ENCODE peak calls at places on chromosomes 11 and 22, in ten cellular contexts. F is NCI-H2171 treated with DMSO at 0.1 percent for 48 hours, Z is NCI-H1105, H is mesendoderm, T is chondrocyte, G is HTR-8/SVneo, R is cardiac muscle cell, E is heart right ventricle, B is HT-29, I is epithelial cell of esophagus. P is an unnamed sample.
A peak's percentile ranks its signal among the peaks of the same experiment; 100 is the strongest.

GRCh38 chr11:128550967-128551522 is 36.3 kb downstream of the ETS1 start:
- DNase-seq in F (no peak), Z (no peak), H (no peak), T (no peak), G (no peak), R (no peak), E (no peak), B (no peak), I (no peak), P (no peak)

GRCh38 chr11:85658180-85658579 is 6.7 kb downstream of the CREBZF start:
- DNase-seq in F (no peak), Z (no peak), H (no peak), T (no peak), G (no peak), R (peak; percentile 33), E (no peak), B (no peak), I (no peak), P (no peak)

GRCh38 chr11:45939836-45940235 is 17.4 kb downstream of the LARGE2 start:
- DNase-seq in F (no peak), Z (no peak), H (no peak), T (no peak), G (no peak), R (peak; percentile 27), E (no peak), B (no peak), I (no peak), P (no peak)

GRCh38 chr11:125593113-125593761 is 585 bp downstream of the STT3A start:
- DNase-seq in F (peak; percentile 47), Z (no peak), H (no peak), T (no peak), G (peak; percentile 27), R (peak; percentile 46), E (no peak), B (peak; percentile 60), I (peak; percentile 34), P (peak; percentile 56)

GRCh38 chr11:129090056-129090455 is 102.1 kb downstream of the ARHGAP32 start:
- DNase-seq in F (no peak), Z (no peak), H (no peak), T (no peak), G (no peak), R (peak; percentile 70), E (no peak), B (no peak), I (peak; percentile 16), P (no peak)

GRCh38 chr22:26462971-26463661 is 20.5 kb downstream of the HPS4 start:
- DNase-seq in F (no peak), Z (no peak), H (no peak), T (no peak), G (no peak), R (no peak), E (no peak), B (no peak), I (peak; percentile 40), P (no peak)

GRCh38 chr11:46675288-46675851 is 25.0 kb downstream of the ARHGAP1 start:
- DNase-seq in F (no peak), Z (no peak), H (peak; percentile 65), T (peak; percentile 35), G (no peak), R (peak; percentile 62), E (peak; percentile 56), B (peak; percentile 42), I (peak; percentile 82), P (no peak)

GRCh38 chr11:74018331-74019005 is 9.6 kb upstream of the UCP3 start:
- DNase-seq in F (no peak), Z (no peak), H (no peak), T (no peak), G (no peak), R (peak; percentile 98), E (peak; percentile 93), B (peak; percentile 96), I (peak; percentile 64), P (no peak)

GRCh38 chr11:92886243-92886905 is 83.1 kb upstream of the MTNR1B start:
- DNase-seq in F (peak; percentile 55), Z (peak; percentile 73), H (peak; percentile 75), T (no peak), G (peak; percentile 69), R (peak; percentile 72), E (peak; percentile 36), B (peak; percentile 81), I (peak; percentile 77), P (peak; percentile 65)

GRCh38 chr11:94641167-94641761 is 74.1 kb downstream of the PIWIL4 start:
- DNase-seq in F (no peak), Z (no peak), H (peak; percentile 64), T (no peak), G (no peak), R (peak; percentile 64), E (peak; percentile 58), B (no peak), I (no peak), P (no peak)

GRCh38 chr11:120131941-120132644 is 5.8 kb downstream of the TRIM29 start:
- DNase-seq in F (no peak), Z (peak; percentile 94), H (no peak), T (peak; percentile 68), G (no peak), R (no peak), E (no peak), B (peak; percentile 91), I (peak; percentile 80), P (peak; percentile 90)

GRCh38 chr11:72580648-72580950 is 93.6 kb downstream of the PDE2A start:
- DNase-seq in F (no peak), Z (no peak), H (no peak), T (peak; percentile 25), G (no peak), R (no peak), E (no peak), B (no peak), I (no peak), P (no peak)

GRCh38 chr22:41023299-41023623 is 69.1 kb upstream of the EP300 start:
- DNase-seq in F (no peak), Z (no peak), H (no peak), T (no peak), G (no peak), R (no peak), E (no peak), B (no peak), I (no peak), P (no peak)

GRCh38 chr11:131033151-131033651 is 116.9 kb upstream of the SNX19 start:
- DNase-seq in F (no peak), Z (no peak), H (peak; percentile 94), T (no peak), G (peak; percentile 51), R (peak; percentile 87), E (no peak), B (peak; percentile 86), I (peak; percentile 99), P (peak; percentile 90)

GRCh38 chr11:124310746-124311145 is 3.0 kb downstream of the OR8D1 start:
- DNase-seq in F (no peak), Z (no peak), H (no peak), T (no peak), G (no peak), R (peak; percentile 8), E (no peak), B (no peak), I (peak; percentile 4), P (no peak)